ENCODE peak calls at places on chromosome 22, in eight cellular contexts. I is DMS79; W is MV-4-11; V is A549; P is left cardiac atrium; L is stimulated activated effector memory CD8-positive, alpha-beta T cell treated with anti-CD3 and anti-CD28 coated beads, Interleukin-12 subunit alpha, Interleukin-12 subunit beta, amount 100 ng/mL, for 72 hours; D is iPS DF 19.7; F is AML-193. G is an unnamed sample.

GRCh38 chr22:23402275-23403151 is 177.6 kb downstream of the IGLL1 start:
- DNase-seq in I (peak), W (peak), V (peak), P (peak), L (peak), D (no peak), F (peak), G (peak)

GRCh38 chr22:33648478-33648877 is 271.8 kb downstream of the LARGE1 start:
- DNase-seq in I (no peak), W (no peak), V (no peak), P (no peak), L (no peak), D (no peak), F (no peak), G (no peak)

GRCh38 chr22:35708453-35708852 is 9.2 kb upstream of the APOL5 start:
- DNase-seq in I (no peak), W (no peak), V (no peak), P (no peak), L (no peak), D (no peak), F (no peak), G (no peak)

GRCh38 chr22:30193031-30193794 is 53.3 kb downstream of the LIF start:
- DNase-seq in I (no peak), W (peak), V (no peak), P (no peak), L (no peak), D (no peak), F (no peak), G (no peak)

GRCh38 chr22:33271390-33272161 is 213.4 kb upstream of the SYN3 start:
- DNase-seq in I (no peak), W (peak), V (no peak), P (peak), L (no peak), D (no peak), F (no peak), G (no peak)

GRCh38 chr22:37162221-37163095 is 12.7 kb upstream of the IL2RB start:
- DNase-seq in I (no peak), W (peak), V (no peak), P (no peak), L (peak), D (no peak), F (no peak), G (peak)

GRCh38 chr22:46823654-46824053 is 61.2 kb downstream of the TBC1D22A start:
- DNase-seq in I (no peak), W (no peak), V (no peak), P (no peak), L (no peak), D (no peak), F (no peak), G (no peak)

GRCh38 chr22:37626144-37626543 is 13.3 kb upstream of the SH3BP1 start:
- DNase-seq in I (no peak), W (no peak), V (no peak), P (peak), L (no peak), D (no peak), F (no peak), G (no peak)

GRCh38 chr22:44802071-44802700 is 49.8 kb downstream of the ARHGAP8 start:
- DNase-seq in I (no peak), W (no peak), V (no peak), P (no peak), L (no peak), D (no peak), F (no peak), G (no peak)

GRCh38 chr22:35258144-35258988 is 1.1 kb downstream of the HMGXB4 start:
- DNase-seq in I (no peak), W (no peak), V (peak), P (no peak), L (no peak), D (no peak), F (peak), G (no peak)

GRCh38 chr22:19181786-19182471 is 3.4 kb upstream of the SLC25A1 start:
- DNase-seq in I (no peak), W (peak), V (no peak), P (no peak), L (no peak), D (no peak), F (no peak), G (no peak)

GRCh38 chr22:24938741-24939341 is 7.7 kb downstream of the LHFPL7 start:
- DNase-seq in I (peak), W (no peak), V (peak), P (no peak), L (peak), D (no peak), F (peak), G (no peak)

GRCh38 chr22:17858033-17858432 is 83.8 kb upstream of the BID start:
- DNase-seq in I (no peak), W (no peak), V (no peak), P (no peak), L (no peak), D (no peak), F (no peak), G (no peak)

GRCh38 chr22:50146440-50147228 is 23.9 kb upstream of the PANX2 start:
- DNase-seq in I (no peak), W (peak), V (peak), P (peak), L (no peak), D (no peak), F (no peak), G (no peak)

GRCh38 chr22:41530612-41531421 is 13.5 kb downstream of the POLR3H start:
- DNase-seq in I (no peak), W (no peak), V (no peak), P (no peak), L (no peak), D (no peak), F (no peak), G (no peak)

GRCh38 chr22:20421507-20421874 is 16.1 kb downstream of the SCARF2 start:
- DNase-seq in I (no peak), W (no peak), V (no peak), P (no peak), L (no peak), D (no peak), F (no peak), G (no peak)